ENCODE peak calls at places on chromosomes 11 and 22, in five cellular contexts. T is stromal cell of bone marrow; X is activated CD8-positive, alpha-beta memory T cell treated with anti-CD3 and anti-CD28 coated beads for 4 hours; E is stimulated activated CD4-positive, alpha-beta T cell treated with anti-CD3 and anti-CD28 coated beads, Interleukin-12 subunit alpha, Interleukin-12 subunit beta, amount 100 ng/mL, for 48 hours; A is effector CD4-positive, alpha-beta T cell. S is an unnamed sample.

GRCh38 chr11:75240381-75241035 is at the start of gene TPBGL:
- DNase-seq in A (no peak), E (no peak), X (peak; percentile 8), T (no peak), S (no peak)

GRCh38 chr11:131910491-131911387 is 540.3 kb downstream of the NTM start:
- DNase-seq in T (no peak), E (no peak), X (no peak), A (no peak), S (no peak)

GRCh38 chr11:61004037-61004641 is 32.7 kb downstream of the CD6 start:
- DNase-seq in E (no peak), T (peak; percentile 36), X (no peak), A (peak; percentile 46), S (peak; percentile 58)

GRCh38 chr22:19478086-19478392 is 954 bp downstream of the UFD1 start:
- DNase-seq in E (no peak), X (no peak), T (no peak), A (no peak), S (no peak)

GRCh38 chr11:1502168-1502955 is 15.8 kb upstream of the MOB2 start:
- DNase-seq in T (no peak), X (no peak), E (no peak), A (no peak), S (no peak)

GRCh38 chr11:68287419-68287818 is 15.6 kb upstream of the C11orf24 start:
- DNase-seq in X (no peak), T (no peak), E (no peak), A (no peak), S (no peak)

GRCh38 chr11:1090600-1091331 is 16.1 kb downstream of the MUC2 start:
- DNase-seq in E (no peak), X (no peak), T (no peak), A (no peak), S (no peak)

GRCh38 chr22:33625959-33626358 is 294.3 kb downstream of the LARGE1 start:
- DNase-seq in X (no peak), T (no peak), A (no peak), E (no peak), S (no peak)

GRCh38 chr11:67630943-67631331 is 1.2 kb upstream of the NUDT8 start:
- DNase-seq in E (no peak), A (no peak), X (no peak), T (no peak), S (no peak)

GRCh38 chr11:30216534-30216933 is 14.3 kb upstream of the FSHB start:
- DNase-seq in A (no peak), T (no peak), E (no peak), X (no peak), S (no peak)

GRCh38 chr11:62427630-62428233 is 8.9 kb downstream of the SCGB1A1 start:
- DNase-seq in X (no peak), T (no peak), E (peak; percentile 25), A (no peak), S (peak; percentile 63)

GRCh38 chr11:60924906-60925684 is 835 bp downstream of the TMEM132A start:
- DNase-seq in T (no peak), E (no peak), X (no peak), A (no peak), S (no peak)

GRCh38 chr11:121300313-121300971 is 7.9 kb downstream of the SC5D start:
- DNase-seq in T (no peak), A (no peak), X (no peak), E (no peak), S (no peak)

GRCh38 chr22:45083659-45084305 is 74.0 kb upstream of the PHF21B start:
- DNase-seq in X (no peak), T (peak; percentile 86), E (no peak), A (no peak), S (no peak)

GRCh38 chr11:87292598-87292997 is 254.9 kb downstream of the TMEM135 start:
- DNase-seq in A (no peak), X (no peak), E (no peak), T (no peak), S (no peak)

GRCh38 chr22:44413211-44413610 is 84.8 kb downstream of the RTL6 start:
- DNase-seq in A (no peak), T (no peak), E (no peak), X (no peak), S (no peak)

GRCh38 chr22:40189979-40190378 is 12.3 kb downstream of the TNRC6B start:
- DNase-seq in A (no peak), E (no peak), T (no peak), X (no peak), S (no peak)

GRCh38 chr11:46519351-46519750 is 74.5 kb downstream of the AMBRA1 start:
- DNase-seq in X (no peak), A (no peak), T (no peak), E (no peak), S (no peak)

GRCh38 chr22:30234786-30235470 is 11.6 kb downstream of the LIF start:
- DNase-seq in E (no peak), X (no peak), A (no peak), T (no peak), S (peak; percentile 99)

GRCh38 chr22:45577746-45578523 is 75.3 kb downstream of the FBLN1 start:
- DNase-seq in E (peak; percentile 75), T (peak; percentile 63), A (peak; percentile 66), X (peak; percentile 25), S (peak; percentile 21)

S was measured in retinal pigment epithelial cell.